ENCODE peak calls at places on chromosomes 3 and 15, in six cellular contexts. Z, J, G, A, Y and W are unnamed samples.

GRCh38 chr15:98894312-98894711 is 113.3 kb downstream of the PGPEP1L start:
- DNase-seq in A (no peak), J (no peak), G (no peak), Y (no peak), Z (no peak), W (no peak)

GRCh38 chr3:65732060-65732933 is 306.4 kb downstream of the MAGI1 start:
- DNase-seq in Z (no peak), J (no peak), G (no peak), Y (peak), A (peak), W (peak)

GRCh38 chr15:62444104-62445027 is 279.3 kb upstream of the C2CD4B start:
- DNase-seq in G (no peak), J (no peak), Y (peak), Z (no peak), A (no peak), W (no peak)

GRCh38 chr3:52289338-52289746 is 1.7 kb downstream of the GLYCTK start:
- DNase-seq in J (no peak), Z (peak), Y (no peak), G (no peak), A (no peak), W (no peak)

GRCh38 chr3:180870008-180870733 is 42.3 kb upstream of the FXR1 start:
- DNase-seq in J (peak), G (no peak), Z (peak), A (peak), Y (peak), W (peak)

GRCh38 chr3:14524920-14525660 is 15.1 kb downstream of the GRIP2 start:
- DNase-seq in Y (no peak), J (no peak), Z (peak), A (peak), G (no peak), W (no peak)

GRCh38 chr3:181940703-181941102 is 229.0 kb downstream of the SOX2 start:
- DNase-seq in G (no peak), J (no peak), A (no peak), Y (no peak), Z (no peak), W (no peak)

GRCh38 chr3:149630806-149631205 is 27.0 kb downstream of the WWTR1 start:
- DNase-seq in G (no peak), Z (no peak), Y (no peak), J (no peak), A (no peak), W (no peak)

GRCh38 chr15:100716456-100717085 is 114.2 kb downstream of the ASB7 start:
- DNase-seq in J (no peak), G (peak), Y (no peak), Z (no peak), A (no peak), W (no peak)

GRCh38 chr3:194779729-194780224 is 94.1 kb downstream of the FAM43A start:
- DNase-seq in A (peak), J (no peak), Z (no peak), Y (no peak), G (no peak), W (no peak)

GRCh38 chr3:191166366-191166765 is 32.7 kb upstream of the OSTN start:
- DNase-seq in Z (no peak), G (no peak), Y (no peak), A (no peak), J (no peak), W (no peak)

GRCh38 chr3:188184649-188185048 is 30.7 kb downstream of the LPP start:
- DNase-seq in G (no peak), Z (no peak), A (no peak), Y (peak), J (no peak), W (no peak)

GRCh38 chr3:172342097-172342659 is 106.1 kb downstream of the GHSR start:
- DNase-seq in A (no peak), Y (no peak), G (no peak), Z (no peak), J (no peak), W (no peak)

GRCh38 chr15:98650871-98651481 is 2.6 kb downstream of the IGF1R start:
- DNase-seq in G (no peak), Z (peak), J (no peak), A (peak), Y (peak), W (no peak)

GRCh38 chr15:42024303-42024702 is 3.5 kb upstream of the PLA2G4E start:
- DNase-seq in Z (no peak), Y (no peak), A (no peak), G (no peak), J (no peak), W (no peak)

GRCh38 chr15:60299452-60300047 is 98.2 kb downstream of the ANXA2 start:
- DNase-seq in J (no peak), A (peak), Z (peak), G (no peak), Y (peak), W (no peak)

GRCh38 chr3:46422617-46423016 is 15.6 kb downstream of the CCRL2 start:
- DNase-seq in J (no peak), Z (no peak), Y (no peak), A (no peak), G (no peak), W (peak)

GRCh38 chr3:125556314-125556713 is 36.3 kb upstream of the SNX4 start:
- DNase-seq in Z (no peak), J (no peak), G (no peak), Y (no peak), A (no peak), W (no peak)

GRCh38 chr15:77026501-77027110 is 31.7 kb downstream of the PSTPIP1 start:
- DNase-seq in G (peak), Z (peak), Y (peak), J (no peak), A (peak), W (no peak)

GRCh38 chr3:115022835-115023398 is 124.2 kb downstream of the ZBTB20 start:
- DNase-seq in G (no peak), J (no peak), Z (no peak), Y (no peak), A (no peak), W (no peak)

GRCh38 chr3:10693457-10693856 is 122.6 kb upstream of the SLC6A11 start:
- DNase-seq in Z (no peak), Y (no peak), G (no peak), J (no peak), A (no peak), W (no peak)

GRCh38 chr3:193744822-193745684 is 152.0 kb downstream of the OPA1 start:
- DNase-seq in Y (no peak), J (no peak), A (peak), G (no peak), Z (no peak), W (no peak)

GRCh38 chr3:148992027-148992634 is 791 bp downstream of the GYG1 start:
- DNase-seq in G (peak), J (peak), A (peak), Y (peak), Z (peak), W (peak)

GRCh38 chr3:170724599-170724998 is 138.7 kb upstream of the SLC7A14 start:
- DNase-seq in J (no peak), G (no peak), Y (peak), Z (no peak), A (no peak), W (no peak)

GRCh38 chr15:51755790-51756189 is 4.4 kb downstream of the TMOD2 start:
- DNase-seq in J (no peak), Y (no peak), G (no peak), A (no peak), Z (no peak), W (no peak)

GRCh38 chr3:15055019-15055557 is 10.0 kb downstream of the MRPS25 start:
- DNase-seq in J (no peak), Y (no peak), A (no peak), G (no peak), Z (no peak), W (no peak)

GRCh38 chr3:138778643-138779042 is 56.1 kb downstream of the PIK3CB start:
- DNase-seq in Y (no peak), G (no peak), Z (no peak), J (no peak), A (no peak), W (no peak)
- TF ChIP-seq CTCF in Y (no peak), G (no peak), Z (no peak), J (no peak), A (no peak), W (no peak)

GRCh38 chr3:8895829-8896228 is 67.4 kb downstream of the RAD18 start:
- DNase-seq in G (no peak), J (no peak), Y (no peak), A (no peak), Z (no peak), W (no peak)

GRCh38 chr3:8903191-8903590 is 60.1 kb downstream of the RAD18 start:
- DNase-seq in Y (no peak), J (no peak), Z (no peak), A (no peak), G (no peak), W (no peak)

DNA sequence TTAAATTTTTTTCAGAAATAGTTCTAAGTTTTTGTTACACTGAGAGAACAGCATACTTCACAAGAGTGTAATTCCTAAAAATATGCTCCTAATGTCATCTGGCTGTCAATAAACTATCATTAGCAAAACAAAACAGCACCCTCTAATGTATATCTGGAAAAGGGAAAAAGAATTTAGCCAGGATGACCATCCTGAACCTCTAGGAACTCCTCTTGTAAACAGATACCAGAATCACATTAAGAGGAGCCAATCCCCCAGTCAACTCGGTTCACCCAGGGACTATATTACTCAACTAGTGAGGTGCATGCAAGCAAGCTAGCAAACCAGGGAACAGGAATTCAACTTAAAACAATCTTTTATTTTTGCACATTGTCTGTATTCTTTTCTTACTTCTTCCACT is 63.2 kb downstream of the RAD18 start:
- DNase-seq in J (no peak), Y (no peak), Z (no peak), A (no peak), G (no peak), W (no peak)
- TF ChIP-seq CTCF in J (no peak), Y (no peak), Z (no peak), A (no peak), G (no peak), W (no peak)

GRCh38 chr15:89498574-89498906 is 2.2 kb upstream of the RHCG start:
- DNase-seq in Y (no peak), J (no peak), Z (no peak), A (no peak), G (no peak), W (no peak)

GRCh38 chr15:89494941-89495637 is 1.3 kb downstream of the RHCG start:
- DNase-seq in Y (no peak), A (peak), G (no peak), Z (no peak), J (no peak), W (peak)

GRCh38 chr15:89494006-89494405 is 2.4 kb downstream of the RHCG start:
- DNase-seq in G (no peak), Z (no peak), Y (no peak), A (no peak), J (no peak), W (no peak)

GRCh38 chr15:89495638-89496145 is 691 bp downstream of the RHCG start:
- DNase-seq in Z (no peak), J (no peak), A (no peak), Y (no peak), G (no peak), W (no peak)

GRCh38 chr15:89496155-89497098 is at the start of gene RHCG:
- DNase-seq in Y (no peak), J (no peak), Z (peak), G (no peak), A (peak), W (peak)
- TF ChIP-seq CTCF in Y (no peak), J (peak), Z (peak), G (peak), A (peak), W (peak)

DNA sequence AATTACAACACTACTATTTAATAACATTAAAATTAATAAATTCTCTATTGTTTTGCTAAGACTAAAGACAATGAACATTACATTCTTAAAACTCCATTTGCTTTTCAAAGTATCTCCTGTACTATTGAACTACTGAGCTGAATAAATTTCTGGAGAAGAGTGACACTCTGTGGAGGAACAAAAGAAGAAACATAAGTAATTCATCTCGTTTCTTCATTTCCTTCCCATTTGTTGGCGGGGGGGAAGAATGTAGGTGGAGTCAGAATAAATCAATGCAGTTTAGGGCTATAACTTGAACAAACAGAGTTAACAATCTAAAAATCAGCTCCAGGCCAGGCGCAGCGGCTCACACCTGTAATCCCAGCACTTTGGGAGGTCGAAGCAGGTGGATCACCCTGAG is 32.7 kb downstream of the EFHB start:
- DNase-seq in Y (no peak), G (no peak), J (no peak), Z (no peak), A (no peak), W (peak)
- TF ChIP-seq CTCF in Y (no peak), G (no peak), J (no peak), Z (no peak), A (no peak), W (no peak)